ENCODE peak calls at places on chromosome 14, in seven cellular contexts. One of them, this sample, is unnamed.

GRCh38 chr14:73741386-73741875 is 27.2 kb upstream of the PNMA1 start:
- DNase-seq in kidney epithelial cell: no peak
- DNase-seq in Right ventricle myocardium superior: peak
- DNase-seq in psoas muscle: peak
- DNase-seq in hepatocyte: peak
- DNase-seq in KG1: peak
- DNase-seq in breast epithelium: no peak
- DNase-seq in this sample: peak

GRCh38 chr14:96415559-96415958 is 23.6 kb downstream of the AK7 start:
- DNase-seq in kidney epithelial cell: no peak
- DNase-seq in Right ventricle myocardium superior: no peak
- DNase-seq in psoas muscle: no peak
- DNase-seq in hepatocyte: no peak
- DNase-seq in KG1: no peak
- DNase-seq in breast epithelium: no peak
- DNase-seq in this sample: no peak

GRCh38 chr14:41604793-41605534 is 1.7 kb upstream of the LRFN5 start:
- DNase-seq in kidney epithelial cell: no peak
- DNase-seq in Right ventricle myocardium superior: peak
- DNase-seq in psoas muscle: peak
- DNase-seq in hepatocyte: peak
- DNase-seq in KG1: no peak
- DNase-seq in breast epithelium: peak
- DNase-seq in this sample: no peak

GRCh38 chr14:105061428-105062047 is 3.7 kb downstream of the GPR132 start:
- DNase-seq in kidney epithelial cell: no peak
- DNase-seq in Right ventricle myocardium superior: peak
- DNase-seq in psoas muscle: peak
- DNase-seq in hepatocyte: peak
- DNase-seq in KG1: no peak
- DNase-seq in breast epithelium: no peak
- DNase-seq in this sample: peak

GRCh38 chr14:85254718-85255117 is 275.2 kb upstream of the FLRT2 start:
- DNase-seq in kidney epithelial cell: no peak
- DNase-seq in Right ventricle myocardium superior: no peak
- DNase-seq in psoas muscle: no peak
- DNase-seq in hepatocyte: no peak
- DNase-seq in KG1: no peak
- DNase-seq in breast epithelium: no peak
- DNase-seq in this sample: no peak

GRCh38 chr14:60965402-60965801 is 15.5 kb downstream of the TRMT5 start:
- DNase-seq in kidney epithelial cell: no peak
- DNase-seq in Right ventricle myocardium superior: no peak
- DNase-seq in psoas muscle: no peak
- DNase-seq in hepatocyte: peak
- DNase-seq in KG1: no peak
- DNase-seq in breast epithelium: no peak
- DNase-seq in this sample: no peak

GRCh38 chr14:36221097-36221496 is 44.6 kb upstream of the PTCSC3 start:
- DNase-seq in kidney epithelial cell: no peak
- DNase-seq in Right ventricle myocardium superior: no peak
- DNase-seq in psoas muscle: no peak
- DNase-seq in hepatocyte: no peak
- DNase-seq in KG1: no peak
- DNase-seq in breast epithelium: no peak
- DNase-seq in this sample: no peak

GRCh38 chr14:24436355-24437019 is 6.1 kb downstream of the SDR39U1 start:
- DNase-seq in kidney epithelial cell: no peak
- DNase-seq in Right ventricle myocardium superior: no peak
- DNase-seq in psoas muscle: no peak
- DNase-seq in hepatocyte: peak
- DNase-seq in KG1: peak
- DNase-seq in breast epithelium: no peak
- DNase-seq in this sample: no peak

GRCh38 chr14:105067140-105067968 is 2.1 kb upstream of the GPR132 start:
- DNase-seq in kidney epithelial cell: no peak
- DNase-seq in Right ventricle myocardium superior: peak
- DNase-seq in psoas muscle: no peak
- DNase-seq in hepatocyte: no peak
- DNase-seq in KG1: no peak
- DNase-seq in breast epithelium: no peak
- DNase-seq in this sample: no peak

GRCh38 chr14:88630565-88630964 is 67.7 kb downstream of the ZC3H14 start:
- DNase-seq in kidney epithelial cell: peak
- DNase-seq in Right ventricle myocardium superior: no peak
- DNase-seq in psoas muscle: no peak
- DNase-seq in hepatocyte: peak
- DNase-seq in KG1: no peak
- DNase-seq in breast epithelium: no peak
- DNase-seq in this sample: no peak

GRCh38 chr14:32185097-32185496 is 16.7 kb upstream of the RNU6-7 start:
- DNase-seq in kidney epithelial cell: no peak
- DNase-seq in Right ventricle myocardium superior: no peak
- DNase-seq in psoas muscle: no peak
- DNase-seq in hepatocyte: no peak
- DNase-seq in KG1: no peak
- DNase-seq in breast epithelium: no peak
- DNase-seq in this sample: no peak

GRCh38 chr14:100851586-100851916 is 25.6 kb downstream of the MEG3 start:
- DNase-seq in kidney epithelial cell: no peak
- DNase-seq in Right ventricle myocardium superior: peak
- DNase-seq in psoas muscle: no peak
- DNase-seq in hepatocyte: no peak
- DNase-seq in KG1: no peak
- DNase-seq in breast epithelium: no peak
- DNase-seq in this sample: no peak

GRCh38 chr14:103418508-103418818 is 33.2 kb downstream of the MARK3 start:
- DNase-seq in kidney epithelial cell: no peak
- DNase-seq in Right ventricle myocardium superior: no peak
- DNase-seq in psoas muscle: no peak
- DNase-seq in hepatocyte: peak
- DNase-seq in KG1: no peak
- DNase-seq in breast epithelium: no peak
- DNase-seq in this sample: peak

GRCh38 chr14:54038724-54039123 is 82.1 kb upstream of the BMP4 start:
- DNase-seq in kidney epithelial cell: no peak
- DNase-seq in Right ventricle myocardium superior: no peak
- DNase-seq in psoas muscle: no peak
- DNase-seq in hepatocyte: no peak
- DNase-seq in KG1: no peak
- DNase-seq in breast epithelium: no peak
- DNase-seq in this sample: no peak

GRCh38 chr14:22252591-22253178 is 336.3 kb downstream of the DAD1 start:
- DNase-seq in kidney epithelial cell: no peak
- DNase-seq in Right ventricle myocardium superior: no peak
- DNase-seq in psoas muscle: no peak
- DNase-seq in hepatocyte: no peak
- DNase-seq in KG1: no peak
- DNase-seq in breast epithelium: no peak
- DNase-seq in this sample: no peak

GRCh38 chr14:93029911-93030555 is 85.7 kb downstream of the ITPK1 start:
- DNase-seq in kidney epithelial cell: no peak
- DNase-seq in Right ventricle myocardium superior: no peak
- DNase-seq in psoas muscle: no peak
- DNase-seq in hepatocyte: no peak
- DNase-seq in KG1: no peak
- DNase-seq in breast epithelium: no peak
- DNase-seq in this sample: no peak

GRCh38 chr14:34826661-34827060 is 48.5 kb downstream of the BAZ1A start:
- DNase-seq in kidney epithelial cell: no peak
- DNase-seq in Right ventricle myocardium superior: no peak
- DNase-seq in psoas muscle: no peak
- DNase-seq in hepatocyte: no peak
- DNase-seq in KG1: no peak
- DNase-seq in breast epithelium: no peak
- DNase-seq in this sample: no peak

GRCh38 chr14:57559561-57559960 is 65.9 kb upstream of the CCDC198 start:
- DNase-seq in kidney epithelial cell: no peak
- DNase-seq in Right ventricle myocardium superior: no peak
- DNase-seq in psoas muscle: no peak
- DNase-seq in hepatocyte: no peak
- DNase-seq in KG1: no peak
- DNase-seq in breast epithelium: no peak
- DNase-seq in this sample: no peak

GRCh38 chr14:106790189-106791036 is 1264.0 kb downstream of the TMEM121 start:
- DNase-seq in kidney epithelial cell: no peak
- DNase-seq in Right ventricle myocardium superior: peak
- DNase-seq in psoas muscle: peak
- DNase-seq in hepatocyte: no peak
- DNase-seq in KG1: peak
- DNase-seq in breast epithelium: no peak
- DNase-seq in this sample: peak

GRCh38 chr14:49969961-49970360 is 77.1 kb downstream of the ARF6 start:
- DNase-seq in kidney epithelial cell: no peak
- DNase-seq in Right ventricle myocardium superior: no peak
- DNase-seq in psoas muscle: no peak
- DNase-seq in hepatocyte: no peak
- DNase-seq in KG1: no peak
- DNase-seq in breast epithelium: no peak
- DNase-seq in this sample: no peak

GRCh38 chr14:99581371-99581770 is 22.6 kb downstream of the CCDC85C start:
- DNase-seq in kidney epithelial cell: no peak
- DNase-seq in Right ventricle myocardium superior: no peak
- DNase-seq in psoas muscle: no peak
- DNase-seq in hepatocyte: no peak
- DNase-seq in KG1: no peak
- DNase-seq in breast epithelium: no peak
- DNase-seq in this sample: no peak

GRCh38 chr14:104898870-104899510 is 25.7 kb upstream of the PLD4 start:
- DNase-seq in kidney epithelial cell: no peak
- DNase-seq in Right ventricle myocardium superior: peak
- DNase-seq in psoas muscle: peak
- DNase-seq in hepatocyte: no peak
- DNase-seq in KG1: no peak
- DNase-seq in breast epithelium: no peak
- DNase-seq in this sample: no peak

GRCh38 chr14:68729556-68729955 is 63.3 kb downstream of the ZFP36L1 start:
- DNase-seq in kidney epithelial cell: no peak
- DNase-seq in Right ventricle myocardium superior: no peak
- DNase-seq in psoas muscle: no peak
- DNase-seq in hepatocyte: no peak
- DNase-seq in KG1: no peak
- DNase-seq in breast epithelium: no peak
- DNase-seq in this sample: no peak

GRCh38 chr14:75991753-75992152 is 6.2 kb downstream of the IFT43 start:
- DNase-seq in kidney epithelial cell: no peak
- DNase-seq in Right ventricle myocardium superior: no peak
- DNase-seq in psoas muscle: no peak
- DNase-seq in hepatocyte: no peak
- DNase-seq in KG1: no peak
- DNase-seq in breast epithelium: no peak
- DNase-seq in this sample: no peak

GRCh38 chr14:38302966-38303365 is 47.1 kb upstream of the CLEC14A start:
- DNase-seq in kidney epithelial cell: no peak
- DNase-seq in Right ventricle myocardium superior: no peak
- DNase-seq in psoas muscle: no peak
- DNase-seq in hepatocyte: no peak
- DNase-seq in KG1: no peak
- DNase-seq in breast epithelium: no peak
- DNase-seq in this sample: no peak

GRCh38 chr14:94571950-94572349 is 9.3 kb upstream of the SERPINA5 start:
- DNase-seq in kidney epithelial cell: no peak
- DNase-seq in Right ventricle myocardium superior: no peak
- DNase-seq in psoas muscle: no peak
- DNase-seq in hepatocyte: no peak
- DNase-seq in KG1: no peak
- DNase-seq in breast epithelium: no peak
- DNase-seq in this sample: no peak

GRCh38 chr14:103118019-103118662 is 5.1 kb upstream of the TNFAIP2 start:
- DNase-seq in kidney epithelial cell: no peak
- DNase-seq in Right ventricle myocardium superior: peak
- DNase-seq in psoas muscle: peak
- DNase-seq in hepatocyte: no peak
- DNase-seq in KG1: no peak
- DNase-seq in breast epithelium: no peak
- DNase-seq in this sample: peak

GRCh38 chr14:89773644-89774316 is 180.8 kb downstream of the EFCAB11 start:
- DNase-seq in kidney epithelial cell: peak
- DNase-seq in Right ventricle myocardium superior: peak
- DNase-seq in psoas muscle: peak
- DNase-seq in hepatocyte: peak
- DNase-seq in KG1: peak
- DNase-seq in breast epithelium: no peak
- DNase-seq in this sample: peak

GRCh38 chr14:53384536-53384935 is 231.4 kb upstream of the DDHD1 start:
- DNase-seq in kidney epithelial cell: no peak
- DNase-seq in Right ventricle myocardium superior: no peak
- DNase-seq in psoas muscle: no peak
- DNase-seq in hepatocyte: no peak
- DNase-seq in KG1: no peak
- DNase-seq in breast epithelium: no peak
- DNase-seq in this sample: no peak

This sample was measured in body of pancreas.